ENCODE peak calls at places on chromosomes 7 and 10, in six cellular contexts. One of them, this sample, is unnamed.

GRCh38 chr7:98223898-98224700 is 12.9 kb downstream of the BHLHA15 start:
- DNase-seq in fibroblast of lung: no peak
- DNase-seq in fibroblast of mammary gland: no peak
- DNase-seq in Kasumi-1: no peak
- DNase-seq in cardiac fibroblast: no peak
- DNase-seq in C1 segment of cervical spinal cord: no peak
- DNase-seq in this sample: no peak

GRCh38 chr10:19877466-19878255 is 61.4 kb downstream of the PLXDC2 start:
- DNase-seq in fibroblast of lung: peak; percentile 45
- DNase-seq in fibroblast of mammary gland: no peak
- DNase-seq in Kasumi-1: no peak
- DNase-seq in cardiac fibroblast: no peak
- DNase-seq in C1 segment of cervical spinal cord: no peak
- DNase-seq in this sample: no peak

GRCh38 chr7:157980774-157981173 is 606.8 kb downstream of the PTPRN2 start:
- DNase-seq in fibroblast of lung: no peak
- DNase-seq in fibroblast of mammary gland: no peak
- DNase-seq in Kasumi-1: no peak
- DNase-seq in cardiac fibroblast: no peak
- DNase-seq in C1 segment of cervical spinal cord: no peak
- DNase-seq in this sample: no peak

GRCh38 chr10:8424555-8425201 is 370.2 kb downstream of the GATA3 start:
- DNase-seq in fibroblast of lung: no peak
- DNase-seq in fibroblast of mammary gland: no peak
- DNase-seq in Kasumi-1: no peak
- DNase-seq in cardiac fibroblast: no peak
- DNase-seq in C1 segment of cervical spinal cord: no peak
- DNase-seq in this sample: no peak

GRCh38 chr7:157522189-157522588 is 185.4 kb downstream of the DNAJB6 start:
- DNase-seq in fibroblast of lung: no peak
- DNase-seq in fibroblast of mammary gland: no peak
- DNase-seq in Kasumi-1: no peak
- DNase-seq in cardiac fibroblast: no peak
- DNase-seq in C1 segment of cervical spinal cord: no peak
- DNase-seq in this sample: no peak

GRCh38 chr7:138358850-138359341 is 101.2 kb upstream of the TRIM24 start:
- DNase-seq in fibroblast of lung: peak; percentile 4
- DNase-seq in fibroblast of mammary gland: no peak
- DNase-seq in Kasumi-1: no peak
- DNase-seq in cardiac fibroblast: no peak
- DNase-seq in C1 segment of cervical spinal cord: no peak
- DNase-seq in this sample: no peak

GRCh38 chr7:131042269-131043160 is 285.2 kb upstream of the MKLN1 start:
- DNase-seq in fibroblast of lung: no peak
- DNase-seq in fibroblast of mammary gland: no peak
- DNase-seq in Kasumi-1: no peak
- DNase-seq in cardiac fibroblast: no peak
- DNase-seq in C1 segment of cervical spinal cord: no peak
- DNase-seq in this sample: no peak

GRCh38 chr10:72108811-72109618 is 20.7 kb upstream of the SPOCK2 start:
- DNase-seq in fibroblast of lung: no peak
- DNase-seq in fibroblast of mammary gland: no peak
- DNase-seq in Kasumi-1: no peak
- DNase-seq in cardiac fibroblast: peak; percentile 9
- DNase-seq in C1 segment of cervical spinal cord: no peak
- DNase-seq in this sample: no peak

GRCh38 chr10:128095023-128095752 is 31.0 kb downstream of the MKI67 start:
- DNase-seq in fibroblast of lung: no peak
- DNase-seq in fibroblast of mammary gland: no peak
- DNase-seq in Kasumi-1: no peak
- DNase-seq in cardiac fibroblast: no peak
- DNase-seq in C1 segment of cervical spinal cord: no peak
- DNase-seq in this sample: no peak

GRCh38 chr7:113094517-113095249 is 8.1 kb upstream of the GPR85 start:
- DNase-seq in fibroblast of lung: no peak
- DNase-seq in fibroblast of mammary gland: no peak
- DNase-seq in Kasumi-1: no peak
- DNase-seq in cardiac fibroblast: no peak
- DNase-seq in C1 segment of cervical spinal cord: no peak
- DNase-seq in this sample: no peak

GRCh38 chr7:4282434-4283223 is 399.5 kb upstream of the FOXK1 start:
- DNase-seq in fibroblast of lung: peak; percentile 67
- DNase-seq in fibroblast of mammary gland: peak; percentile 3
- DNase-seq in Kasumi-1: no peak
- DNase-seq in cardiac fibroblast: no peak
- DNase-seq in C1 segment of cervical spinal cord: no peak
- DNase-seq in this sample: no peak

GRCh38 chr7:128155100-128155763 is 85.8 kb upstream of the LEP start:
- DNase-seq in fibroblast of lung: no peak
- DNase-seq in fibroblast of mammary gland: no peak
- DNase-seq in Kasumi-1: no peak
- DNase-seq in cardiac fibroblast: no peak
- DNase-seq in C1 segment of cervical spinal cord: no peak
- DNase-seq in this sample: no peak

GRCh38 chr10:95290801-95291633 is at the start of gene PDLIM1:
- DNase-seq in fibroblast of lung: peak; percentile 56
- DNase-seq in fibroblast of mammary gland: no peak
- DNase-seq in Kasumi-1: peak; percentile 31
- DNase-seq in cardiac fibroblast: peak; percentile 74
- DNase-seq in C1 segment of cervical spinal cord: no peak
- DNase-seq in this sample: peak; percentile 51

GRCh38 chr10:26566525-26567348 is 128.6 kb downstream of the APBB1IP start:
- DNase-seq in fibroblast of lung: no peak
- DNase-seq in fibroblast of mammary gland: no peak
- DNase-seq in Kasumi-1: no peak
- DNase-seq in cardiac fibroblast: no peak
- DNase-seq in C1 segment of cervical spinal cord: no peak
- DNase-seq in this sample: no peak

GRCh38 chr10:21172774-21173432 is 275.8 kb upstream of the NEBL start:
- DNase-seq in fibroblast of lung: peak; percentile 8
- DNase-seq in fibroblast of mammary gland: no peak
- DNase-seq in Kasumi-1: peak; percentile 28
- DNase-seq in cardiac fibroblast: peak; percentile 24
- DNase-seq in C1 segment of cervical spinal cord: no peak
- DNase-seq in this sample: no peak

GRCh38 chr7:150432915-150433892 is 17.2 kb upstream of the GIMAP8 start:
- DNase-seq in fibroblast of lung: no peak
- DNase-seq in fibroblast of mammary gland: no peak
- DNase-seq in Kasumi-1: peak; percentile 9
- DNase-seq in cardiac fibroblast: no peak
- DNase-seq in C1 segment of cervical spinal cord: no peak
- DNase-seq in this sample: no peak

GRCh38 chr10:28432210-28432676 is 100.7 kb upstream of the WAC start:
- DNase-seq in fibroblast of lung: peak; percentile 66
- DNase-seq in fibroblast of mammary gland: peak; percentile 75
- DNase-seq in Kasumi-1: peak; percentile 79
- DNase-seq in cardiac fibroblast: peak; percentile 85
- DNase-seq in C1 segment of cervical spinal cord: peak; percentile 11
- DNase-seq in this sample: peak; percentile 26

GRCh38 chr7:51127618-51127904 is 189.0 kb downstream of the COBL start:
- DNase-seq in fibroblast of lung: no peak
- DNase-seq in fibroblast of mammary gland: no peak
- DNase-seq in Kasumi-1: no peak
- DNase-seq in cardiac fibroblast: no peak
- DNase-seq in C1 segment of cervical spinal cord: no peak
- DNase-seq in this sample: no peak

GRCh38 chr7:128032605-128033235 is 1.5 kb upstream of the LRRC4 start:
- DNase-seq in fibroblast of lung: peak; percentile 26
- DNase-seq in fibroblast of mammary gland: no peak
- DNase-seq in Kasumi-1: no peak
- DNase-seq in cardiac fibroblast: no peak
- DNase-seq in C1 segment of cervical spinal cord: no peak
- DNase-seq in this sample: no peak

GRCh38 chr10:49844775-49845561 is 82.8 kb upstream of the OGDHL start:
- DNase-seq in fibroblast of lung: peak; percentile 42
- DNase-seq in fibroblast of mammary gland: peak; percentile 59
- DNase-seq in Kasumi-1: no peak
- DNase-seq in cardiac fibroblast: peak; percentile 58
- DNase-seq in C1 segment of cervical spinal cord: no peak
- DNase-seq in this sample: no peak

GRCh38 chr10:60718891-60719290 is 59.4 kb upstream of the CDK1 start:
- DNase-seq in fibroblast of lung: peak; percentile 49
- DNase-seq in fibroblast of mammary gland: peak; percentile 6
- DNase-seq in Kasumi-1: no peak
- DNase-seq in cardiac fibroblast: no peak
- DNase-seq in C1 segment of cervical spinal cord: no peak
- DNase-seq in this sample: no peak

GRCh38 chr7:841943-842342 is 9.7 kb downstream of the SUN1 start:
- DNase-seq in fibroblast of lung: no peak
- DNase-seq in fibroblast of mammary gland: no peak
- DNase-seq in Kasumi-1: no peak
- DNase-seq in cardiac fibroblast: no peak
- DNase-seq in C1 segment of cervical spinal cord: no peak
- DNase-seq in this sample: no peak

GRCh38 chr7:45026984-45027773 is 27.2 kb downstream of the CCM2 start:
- DNase-seq in fibroblast of lung: peak; percentile 14
- DNase-seq in fibroblast of mammary gland: peak; percentile 10
- DNase-seq in Kasumi-1: peak; percentile 99
- DNase-seq in cardiac fibroblast: no peak
- DNase-seq in C1 segment of cervical spinal cord: no peak
- DNase-seq in this sample: no peak

GRCh38 chr7:48101352-48101751 is 12.3 kb downstream of the UPP1 start:
- DNase-seq in fibroblast of lung: no peak
- DNase-seq in fibroblast of mammary gland: no peak
- DNase-seq in Kasumi-1: no peak
- DNase-seq in cardiac fibroblast: no peak
- DNase-seq in C1 segment of cervical spinal cord: no peak
- DNase-seq in this sample: no peak

GRCh38 chr10:96344178-96344577 is 14.6 kb downstream of the OPALIN start:
- DNase-seq in fibroblast of lung: no peak
- DNase-seq in fibroblast of mammary gland: no peak
- DNase-seq in Kasumi-1: no peak
- DNase-seq in cardiac fibroblast: no peak
- DNase-seq in C1 segment of cervical spinal cord: no peak
- DNase-seq in this sample: no peak

GRCh38 chr7:20238754-20239324 is 21.7 kb upstream of the MACC1 start:
- DNase-seq in fibroblast of lung: peak; percentile 73
- DNase-seq in fibroblast of mammary gland: no peak
- DNase-seq in Kasumi-1: peak; percentile 9
- DNase-seq in cardiac fibroblast: peak; percentile 30
- DNase-seq in C1 segment of cervical spinal cord: no peak
- DNase-seq in this sample: no peak

GRCh38 chr7:130886438-130887135 is 152.6 kb upstream of the KLF14 start:
- DNase-seq in fibroblast of lung: no peak
- DNase-seq in fibroblast of mammary gland: no peak
- DNase-seq in Kasumi-1: no peak
- DNase-seq in cardiac fibroblast: no peak
- DNase-seq in C1 segment of cervical spinal cord: no peak
- DNase-seq in this sample: no peak

GRCh38 chr7:29873644-29874294 is 67.5 kb downstream of the WIPF3 start:
- DNase-seq in fibroblast of lung: no peak
- DNase-seq in fibroblast of mammary gland: no peak
- DNase-seq in Kasumi-1: no peak
- DNase-seq in cardiac fibroblast: no peak
- DNase-seq in C1 segment of cervical spinal cord: no peak
- DNase-seq in this sample: no peak

GRCh38 chr10:49115796-49116508 is 630 bp upstream of the VSTM4 start:
- DNase-seq in fibroblast of lung: no peak
- DNase-seq in fibroblast of mammary gland: no peak
- DNase-seq in Kasumi-1: no peak
- DNase-seq in cardiac fibroblast: no peak
- DNase-seq in C1 segment of cervical spinal cord: no peak
- DNase-seq in this sample: no peak

GRCh38 chr7:118059209-118059608 is 124.8 kb upstream of the LSM8 start:
- DNase-seq in fibroblast of lung: peak; percentile 6
- DNase-seq in fibroblast of mammary gland: peak; percentile 36
- DNase-seq in Kasumi-1: no peak
- DNase-seq in cardiac fibroblast: peak; percentile 0
- DNase-seq in C1 segment of cervical spinal cord: no peak
- DNase-seq in this sample: no peak

GRCh38 chr10:104330168-104331117 is 7.8 kb downstream of the ITPRIP start:
- DNase-seq in fibroblast of lung: peak; percentile 82
- DNase-seq in fibroblast of mammary gland: peak; percentile 90
- DNase-seq in Kasumi-1: no peak
- DNase-seq in cardiac fibroblast: peak; percentile 94
- DNase-seq in C1 segment of cervical spinal cord: no peak
- DNase-seq in this sample: no peak

GRCh38 chr7:7803597-7804229 is 85.3 kb upstream of the RPA3 start:
- DNase-seq in fibroblast of lung: peak; percentile 18
- DNase-seq in fibroblast of mammary gland: no peak
- DNase-seq in Kasumi-1: no peak
- DNase-seq in cardiac fibroblast: no peak
- DNase-seq in C1 segment of cervical spinal cord: no peak
- DNase-seq in this sample: no peak